ENCODE peak calls at places on chromosome 11, in ten cellular contexts. H, Y, M, N, S, P, X, B, F and G are unnamed samples.

GRCh38 chr11:2580444-2581050 is 119.2 kb downstream of the KCNQ1OT1 start:
- DNase-seq in H (no peak), Y (no peak), M (peak), N (no peak), S (no peak), P (no peak), X (no peak), B (no peak), F (no peak), G (peak)

GRCh38 chr11:116590844-116591575 is 181.8 kb downstream of the BUD13 start:
- DNase-seq in H (no peak), Y (no peak), M (no peak), N (no peak), S (no peak), P (no peak), X (no peak), B (no peak), F (no peak), G (no peak)

GRCh38 chr11:112229746-112230433 is 3.7 kb downstream of the PTS start:
- DNase-seq in H (no peak), Y (no peak), M (no peak), N (no peak), S (no peak), P (no peak), X (no peak), B (no peak), F (peak), G (no peak)

GRCh38 chr11:47860526-47860925 is 12.4 kb upstream of the NUP160 start:
- DNase-seq in H (no peak), Y (no peak), M (no peak), N (no peak), S (no peak), P (no peak), X (no peak), B (no peak), F (no peak), G (no peak)

GRCh38 chr11:36122715-36123114 is 166.5 kb downstream of the COMMD9 start:
- DNase-seq in H (no peak), Y (no peak), M (no peak), N (no peak), S (no peak), P (no peak), X (no peak), B (no peak), F (no peak), G (no peak)

GRCh38 chr11:72625746-72626636 is 48.2 kb downstream of the PDE2A start:
- DNase-seq in H (no peak), Y (no peak), M (peak), N (peak), S (no peak), P (no peak), X (peak), B (no peak), F (peak), G (no peak)

GRCh38 chr11:62540804-62541671 is 5.6 kb downstream of the AHNAK start:
- DNase-seq in H (no peak), Y (no peak), M (peak), N (no peak), S (peak), P (no peak), X (no peak), B (no peak), F (no peak), G (peak)

GRCh38 chr11:120680322-120680721 is 168.8 kb downstream of the GRIK4 start:
- DNase-seq in H (no peak), Y (no peak), M (no peak), N (no peak), S (no peak), P (no peak), X (no peak), B (no peak), F (no peak), G (no peak)

GRCh38 chr11:95652002-95652472 is 137.5 kb downstream of the FAM76B start:
- DNase-seq in H (no peak), Y (no peak), M (no peak), N (no peak), S (no peak), P (no peak), X (peak), B (no peak), F (no peak), G (no peak)

GRCh38 chr11:106585061-106585460 is 433.2 kb downstream of the GUCY1A2 start:
- DNase-seq in H (no peak), Y (no peak), M (no peak), N (no peak), S (no peak), P (no peak), X (no peak), B (no peak), F (peak), G (no peak)

GRCh38 chr11:64156235-64157011 is 9.5 kb downstream of the MACROD1 start:
- DNase-seq in H (peak), Y (no peak), M (no peak), N (no peak), S (no peak), P (no peak), X (no peak), B (no peak), F (no peak), G (no peak)
- TF ChIP-seq CTCF in H (no peak), Y (no peak), M (no peak), N (no peak), S (no peak), P (no peak), X (no peak), B (no peak), F (no peak), G (no peak)

GRCh38 chr11:10688401-10688800 is 5.2 kb downstream of the IRAG1 start:
- DNase-seq in H (no peak), Y (no peak), M (no peak), N (no peak), S (peak), P (peak), X (peak), B (peak), F (no peak), G (no peak)
- TF ChIP-seq CTCF in H (no peak), Y (no peak), M (no peak), N (peak), S (peak), P (peak), X (peak), B (no peak), F (peak), G (peak)

DNA sequence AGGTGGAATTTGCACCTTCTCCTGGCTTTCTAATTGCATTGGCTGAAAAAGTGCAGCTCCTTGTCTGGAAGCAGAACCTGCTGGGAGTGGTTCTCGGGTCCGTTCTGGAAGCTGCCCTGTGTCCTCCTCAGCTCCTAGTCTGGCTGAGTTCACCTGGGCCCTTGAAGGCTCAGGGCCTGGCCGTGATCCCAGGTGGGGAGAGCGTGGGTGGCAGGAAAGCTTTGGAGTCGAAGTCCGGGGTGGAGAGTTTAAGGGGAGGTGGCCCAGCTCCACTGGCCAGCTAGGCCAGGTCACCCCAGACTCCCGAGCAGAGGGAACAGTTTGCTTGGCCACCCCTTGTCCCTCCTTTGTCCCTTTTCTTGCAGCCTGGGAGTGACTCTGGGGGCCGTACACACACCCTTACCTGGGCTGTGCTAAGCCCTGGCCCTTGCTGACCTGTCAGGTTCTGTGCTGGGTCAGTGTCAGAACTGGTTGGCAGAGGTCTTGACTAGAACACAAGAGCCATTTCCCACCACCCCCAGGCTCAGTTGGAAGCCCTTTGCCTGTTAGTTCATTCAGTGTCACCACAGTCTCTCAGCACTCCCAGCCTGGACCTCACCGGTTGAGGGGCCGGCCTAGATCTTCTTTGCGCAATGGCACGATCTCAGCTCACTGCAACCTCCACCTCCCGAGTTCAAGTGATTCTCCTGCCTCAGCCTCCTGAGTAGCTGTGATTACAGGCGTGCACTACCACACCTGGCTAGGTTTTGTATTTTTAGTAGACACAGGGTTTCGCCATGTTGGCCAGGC is 37.3 kb downstream of the LRP5 start:
- DNase-seq in H (no peak), Y (no peak), M (no peak), N (no peak), S (no peak), P (no peak), X (no peak), B (no peak), F (no peak), G (no peak)
- TF ChIP-seq CTCF in H (no peak), Y (no peak), M (no peak), N (no peak), S (no peak), P (no peak), X (no peak), B (no peak), F (no peak), G (no peak)

DNA sequence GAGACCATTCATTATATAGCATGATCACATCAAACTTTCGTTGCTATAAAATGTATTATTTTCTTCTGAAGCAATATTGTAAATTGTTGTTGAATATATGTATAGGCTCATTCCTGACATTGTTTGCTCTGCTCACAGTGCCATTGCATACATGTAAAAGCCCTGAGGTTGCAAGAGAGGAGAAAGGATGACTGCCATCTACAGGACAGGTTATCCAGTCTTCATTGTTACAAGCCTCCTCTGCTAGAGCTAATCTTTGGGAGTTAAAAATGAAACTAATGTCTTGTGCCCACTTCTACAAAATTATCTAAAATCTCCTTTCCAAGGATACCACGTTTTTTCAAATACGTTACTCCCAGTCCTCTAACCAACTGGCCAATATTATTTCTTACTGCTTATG is 16.4 kb upstream of the OR5AL1 start:
- DNase-seq in H (no peak), Y (no peak), M (no peak), N (no peak), S (no peak), P (no peak), X (no peak), B (no peak), F (no peak), G (no peak)
- TF ChIP-seq CTCF in H (no peak), Y (no peak), M (no peak), N (no peak), S (no peak), P (no peak), X (no peak), B (no peak), F (no peak), G (no peak)